ENCODE peak calls at places on chromosomes 1 and 21, in seven cellular contexts. U is fibroblast of lung, Z is lower lobe of right lung, R is adrenal gland, D is breast epithelium, L is AG04450, N is mucosa of descending colon. S is an unnamed sample.

GRCh38 chr1:210792703-210793102 is 341.2 kb downstream of the KCNH1 start:
- DNase-seq in U (peak; percentile 26), L (peak; percentile 43), D (no peak), N (no peak), Z (no peak), R (no peak), S (peak; percentile 58)

GRCh38 chr1:94384485-94385353 is 33.5 kb upstream of the ABCD3 start:
- DNase-seq in U (no peak), L (no peak), N (no peak), Z (peak; percentile 53), R (no peak), D (no peak), S (no peak)

GRCh38 chr1:82901118-82901517 is 1097.8 kb downstream of the TTLL7 start:
- DNase-seq in Z (no peak), U (no peak), R (no peak), L (no peak), D (no peak), N (no peak), S (no peak)

GRCh38 chr21:44300262-44300959 is 558 bp downstream of the PFKL start:
- DNase-seq in L (no peak), U (peak; percentile 24), N (peak; percentile 90), D (peak; percentile 80), Z (peak; percentile 88), R (peak; percentile 77), S (peak; percentile 55)

GRCh38 chr1:57424231-57425027 is 569 bp upstream of the DAB1 start:
- DNase-seq in R (no peak), N (no peak), L (no peak), U (peak; percentile 44), D (no peak), Z (no peak), S (peak; percentile 7)

GRCh38 chr1:99849413-99849743 is 783 bp upstream of the AGL start:
- DNase-seq in U (peak; percentile 8), D (no peak), Z (no peak), N (no peak), L (no peak), R (peak; percentile 16), S (no peak)

GRCh38 chr1:235011064-235011598 is 117.5 kb downstream of the TOMM20 start:
- DNase-seq in N (no peak), D (no peak), U (no peak), L (no peak), Z (no peak), R (peak; percentile 1), S (no peak)

GRCh38 chr1:110003747-110004428 is 19.3 kb downstream of the AHCYL1 start:
- DNase-seq in R (peak; percentile 71), D (peak; percentile 71), Z (peak; percentile 78), U (peak; percentile 98), L (peak; percentile 97), N (peak; percentile 61), S (peak; percentile 99)

GRCh38 chr1:21834094-21834493 is 22.0 kb downstream of the LDLRAD2 start:
- DNase-seq in L (no peak), D (no peak), U (no peak), N (no peak), Z (no peak), R (no peak), S (no peak)

GRCh38 chr1:3659093-3659492 is 6.8 kb downstream of the TP73 start:
- DNase-seq in R (no peak), U (no peak), N (peak; percentile 21), L (no peak), Z (no peak), D (peak; percentile 44), S (no peak)

GRCh38 chr1:154877370-154877974 is 7.4 kb upstream of the KCNN3 start:
- DNase-seq in N (no peak), R (no peak), L (no peak), D (no peak), U (no peak), Z (no peak), S (peak; percentile 57)

GRCh38 chr1:201119206-201119814 is 7.1 kb upstream of the CACNA1S start:
- DNase-seq in N (no peak), L (no peak), Z (no peak), R (peak; percentile 29), U (peak; percentile 39), D (no peak), S (peak; percentile 36)

GRCh38 chr1:87826639-87827345 is 498.1 kb downstream of the LMO4 start:
- DNase-seq in N (peak; percentile 38), U (peak; percentile 96), L (peak; percentile 73), R (peak; percentile 37), D (no peak), Z (no peak), S (peak; percentile 88)

GRCh38 chr1:202852163-202852904 is 36.6 kb downstream of the RABIF start:
- DNase-seq in R (peak; percentile 37), N (no peak), D (no peak), U (peak; percentile 51), Z (no peak), L (peak; percentile 18), S (peak; percentile 63)

GRCh38 chr1:54547601-54548388 is at the start of gene ACOT11:
- DNase-seq in R (peak; percentile 92), L (no peak), U (peak; percentile 55), N (peak; percentile 68), Z (peak; percentile 77), D (no peak), S (peak; percentile 82)

GRCh38 chr1:36305915-36306209 is 306 bp upstream of the SH3D21 start:
- DNase-seq in U (no peak), D (no peak), N (no peak), R (no peak), Z (no peak), L (no peak), S (no peak)

GRCh38 chr1:209432443-209432825 is 151.1 kb upstream of the CAMK1G start:
- DNase-seq in D (no peak), Z (no peak), R (no peak), N (no peak), L (no peak), U (no peak), S (no peak)
- TF ChIP-seq CTCF in D (no peak), Z (no peak), R (no peak), N (no peak), L (no peak), U (no peak), S (no peak)

DNA sequence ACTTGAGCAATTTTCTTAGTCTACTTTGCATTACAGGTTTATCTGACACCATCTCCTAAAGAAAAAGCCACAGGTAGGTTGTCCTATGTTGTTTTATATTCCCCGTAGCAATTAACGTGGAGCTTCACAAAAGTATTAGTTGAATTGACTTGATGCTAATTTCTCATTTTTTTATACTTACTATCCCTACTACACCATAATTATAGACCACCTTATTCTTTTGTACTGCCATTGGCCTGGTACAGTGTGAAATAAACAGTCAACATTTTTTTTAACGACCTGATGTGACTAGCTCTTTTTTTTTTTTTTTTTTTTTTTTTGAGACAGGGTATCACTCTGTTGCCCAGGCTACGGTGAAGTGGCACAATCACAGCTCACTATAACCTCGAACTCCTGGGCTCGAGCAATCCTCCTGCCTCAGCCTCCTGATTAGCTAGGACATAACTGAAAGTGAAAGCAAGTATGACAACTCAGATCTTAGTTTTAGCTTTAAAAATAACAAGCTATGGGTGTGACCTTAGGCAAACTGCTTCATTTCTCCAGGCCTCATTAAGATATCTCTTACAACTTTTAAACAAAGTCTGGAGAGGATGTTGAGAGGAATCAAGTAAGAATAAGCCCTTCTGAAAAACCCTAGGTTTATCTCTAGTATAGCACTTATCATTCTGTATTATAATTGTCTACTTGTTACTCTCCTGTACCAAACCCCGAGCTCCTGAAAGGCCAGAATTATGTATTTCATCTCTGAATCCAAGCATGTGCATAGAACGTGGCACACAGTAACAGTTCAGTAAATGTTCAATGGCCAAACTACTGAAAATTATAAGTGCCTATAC is 49.5 kb downstream of the LUZP1 start:
- DNase-seq in U (peak; percentile 55), D (no peak), N (no peak), L (no peak), Z (no peak), R (no peak), S (peak; percentile 74)
- H3K4me3 ChIP-seq in U (no peak overlapping the region), D (peak overlapping the region; percentile 7), N (no peak overlapping the region), L (no peak overlapping the region), Z (peak overlapping the region; percentile 19), R (no peak overlapping the region), S (peak overlapping the region; percentile 32)

GRCh38 chr1:176744142-176744541 is 281.2 kb downstream of the PAPPA2 start:
- DNase-seq in D (no peak), Z (no peak), R (no peak), N (no peak), L (no peak), U (no peak), S (no peak)

GRCh38 chr1:176741181-176741580 is 278.2 kb downstream of the PAPPA2 start:
- DNase-seq in Z (no peak), D (no peak), R (no peak), N (no peak), U (no peak), L (no peak), S (no peak)

GRCh38 chr1:176745945-176746344 is 283.0 kb downstream of the PAPPA2 start:
- DNase-seq in D (no peak), N (no peak), Z (no peak), U (no peak), R (no peak), L (no peak), S (no peak)
- TF ChIP-seq CTCF in D (no peak), N (no peak), Z (no peak), U (peak; percentile 8), R (no peak), L (no peak), S (no peak)

DNA sequence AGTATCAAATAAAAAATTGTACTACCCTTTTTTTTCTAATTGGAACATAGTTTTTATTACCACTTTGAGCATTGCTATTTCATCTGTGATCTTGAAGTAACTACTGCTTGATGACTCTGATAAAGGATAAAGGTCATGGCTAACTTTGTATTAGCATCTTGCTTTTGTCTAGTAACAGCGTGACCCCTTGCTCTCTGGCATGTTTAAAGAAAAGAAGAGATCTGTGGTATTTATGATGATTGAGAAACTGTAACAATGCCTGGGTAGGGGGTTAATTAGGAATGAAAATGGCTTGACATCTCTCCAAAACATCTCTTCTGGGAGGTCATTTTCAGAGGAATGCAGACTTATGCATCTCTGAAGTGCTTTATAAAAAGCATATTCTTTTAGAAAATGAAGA is 208.1 kb upstream of the NCAM2 start:
- DNase-seq in D (no peak), R (no peak), U (no peak), Z (no peak), L (no peak), N (no peak), S (no peak)
- H3K4me3 ChIP-seq in D (no peak overlapping the region), R (no peak overlapping the region), U (no peak overlapping the region), Z (no peak overlapping the region), L (no peak overlapping the region), N (no peak overlapping the region), S (no peak overlapping the region)

GRCh38 chr1:18400347-18401102 is 80.2 kb upstream of the KLHDC7A start:
- DNase-seq in U (no peak), Z (no peak), L (no peak), D (no peak), R (no peak), N (no peak), S (no peak)

GRCh38 chr1:18396247-18396646 is 84.5 kb upstream of the KLHDC7A start:
- DNase-seq in D (no peak), U (no peak), N (no peak), Z (no peak), L (no peak), R (no peak), S (no peak)

GRCh38 chr1:18397636-18398035 is 83.1 kb upstream of the KLHDC7A start:
- DNase-seq in L (no peak), R (no peak), D (no peak), Z (no peak), N (no peak), U (no peak), S (no peak)

GRCh38 chr1:18401921-18402320 is 78.8 kb upstream of the KLHDC7A start:
- DNase-seq in R (no peak), N (no peak), Z (no peak), U (no peak), D (no peak), L (no peak), S (no peak)

GRCh38 chr1:18398791-18399551 is 81.8 kb upstream of the KLHDC7A start:
- DNase-seq in N (no peak), L (no peak), R (no peak), U (no peak), D (no peak), Z (no peak), S (no peak)
- TF ChIP-seq CTCF in N (no peak), L (no peak), R (no peak), U (no peak), D (no peak), Z (no peak), S (no peak)